ENCODE peak calls at places on chromosomes 2 and 18, in seven cellular contexts. L is IMR-90; S is CD4-positive, alpha-beta T cell; Q is CD8-positive, alpha-beta T cell; O is upper lobe of right lung; X is foreskin keratinocyte; C is A673. H is an unnamed sample.

GRCh38 chr2:66477125-66477842 is 42.4 kb downstream of the MEIS1 start:
- DNase-seq in L (peak; percentile 60), S (no peak), X (no peak), Q (no peak), C (peak; percentile 82), O (no peak), H (no peak)

GRCh38 chr2:222854773-222855700 is 5.8 kb upstream of the ACSL3 start:
- DNase-seq in L (no peak), S (no peak), C (no peak), Q (no peak), X (no peak), O (no peak), H (no peak)

GRCh38 chr2:144774786-144775185 is 254.9 kb upstream of the ZEB2 start:
- DNase-seq in Q (no peak), L (no peak), X (no peak), C (no peak), O (no peak), S (no peak), H (no peak)

GRCh38 chr2:112880696-112881095 is 30.3 kb upstream of the IL37 start:
- DNase-seq in O (no peak), L (peak; percentile 16), S (no peak), X (no peak), C (no peak), Q (no peak), H (no peak)

GRCh38 chr18:74116628-74117554 is 30.7 kb downstream of the FBXO15 start:
- DNase-seq in S (no peak), X (peak; percentile 32), C (peak; percentile 61), L (peak; percentile 65), O (no peak), Q (no peak), H (no peak)

GRCh38 chr2:62305421-62306176 is 109.7 kb downstream of the B3GNT2 start:
- DNase-seq in O (no peak), X (no peak), Q (peak; percentile 38), L (no peak), S (no peak), C (no peak), H (no peak)

GRCh38 chr18:76610933-76611749 is 116.1 kb upstream of the ZNF516 start:
- DNase-seq in Q (no peak), S (no peak), X (peak; percentile 68), C (no peak), L (peak; percentile 61), O (no peak), H (no peak)

GRCh38 chr2:232239956-232240681 is 138.4 kb upstream of the ALPP start:
- DNase-seq in S (no peak), Q (no peak), C (no peak), O (no peak), L (peak; percentile 27), X (peak; percentile 92), H (peak; percentile 63)

GRCh38 chr2:108139521-108139920 is 100.2 kb upstream of the SULT1C3 start:
- DNase-seq in Q (no peak), O (no peak), L (peak; percentile 13), X (peak; percentile 44), C (peak; percentile 26), S (no peak), H (no peak)

GRCh38 chr2:72765997-72766609 is 59.7 kb downstream of the EXOC6B start:
- DNase-seq in S (no peak), Q (no peak), O (no peak), C (no peak), X (peak; percentile 94), L (no peak), H (peak; percentile 40)

GRCh38 chr2:69088471-69088870 is 75.5 kb downstream of the ANTXR1 start:
- DNase-seq in Q (no peak), C (no peak), X (no peak), O (no peak), L (peak; percentile 34), S (no peak), H (no peak)

GRCh38 chr2:48144777-48145176 is 238.5 kb upstream of the FBXO11 start:
- DNase-seq in S (no peak), Q (no peak), C (peak; percentile 3), L (no peak), X (peak; percentile 3), O (no peak), H (no peak)

GRCh38 chr2:163348843-163349395 is 386.9 kb downstream of the FIGN start:
- DNase-seq in S (no peak), C (peak; percentile 34), Q (no peak), O (no peak), L (peak; percentile 80), X (peak; percentile 38), H (no peak)

GRCh38 chr2:106695919-106696318 is 190.0 kb downstream of the ST6GAL2 start:
- DNase-seq in O (no peak), X (no peak), S (no peak), Q (no peak), C (no peak), L (no peak), H (no peak)

GRCh38 chr2:207772081-207772843 is 2.6 kb upstream of the FZD5 start:
- DNase-seq in Q (no peak), O (no peak), L (no peak), S (no peak), C (peak; percentile 45), X (no peak), H (no peak)

GRCh38 chr18:14577971-14578370 is 34.6 kb upstream of the POTEC start:
- DNase-seq in X (no peak), O (no peak), C (no peak), L (no peak), Q (no peak), S (no peak), H (no peak)

GRCh38 chr2:205684871-205685313 is 2.6 kb downstream of the NRP2 start:
- DNase-seq in O (peak; percentile 73), X (no peak), L (peak; percentile 60), C (no peak), Q (no peak), S (no peak), H (no peak)

GRCh38 chr2:163943403-163944356 is 207.9 kb upstream of the FIGN start:
- DNase-seq in Q (no peak), X (peak; percentile 30), C (no peak), L (no peak), O (no peak), S (no peak), H (peak; percentile 18)

GRCh38 chr2:179746982-179747381 is 114.4 kb downstream of the ZNF385B start:
- DNase-seq in X (no peak), C (no peak), Q (no peak), L (peak; percentile 7), O (no peak), S (no peak), H (no peak)

GRCh38 chr2:70472256-70472905 is 81.2 kb downstream of the TGFA start:
- DNase-seq in S (no peak), Q (no peak), C (peak; percentile 52), X (no peak), L (no peak), O (no peak), H (no peak)

DNA sequence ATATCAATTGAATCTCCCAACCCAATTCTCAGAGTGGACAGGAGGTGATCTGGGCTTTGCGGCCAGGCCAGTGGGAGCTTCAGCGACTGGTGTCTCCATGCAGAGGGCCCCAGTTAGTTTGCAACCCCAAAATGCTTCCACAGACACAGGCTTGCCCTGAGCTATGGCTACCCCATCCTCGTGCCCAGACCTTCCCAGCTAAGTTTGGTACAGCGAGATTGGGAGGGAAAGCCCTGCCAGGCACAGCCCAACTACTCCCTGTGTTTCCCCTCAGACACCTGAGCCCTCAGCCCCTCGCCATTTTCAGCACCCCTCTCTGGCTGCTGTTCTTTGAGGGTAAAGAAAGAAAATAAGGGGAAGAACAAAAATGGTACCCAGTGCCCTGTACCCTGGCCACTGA is 142.9 kb downstream of the TNS1 start:
- DNase-seq in X (no peak), O (no peak), S (no peak), C (no peak), L (no peak), Q (no peak), H (no peak)
- H3K27ac ChIP-seq in X (no peak overlapping the region), O (no peak overlapping the region), S (no peak overlapping the region), C (no peak overlapping the region), L (no peak overlapping the region), Q (no peak overlapping the region), H (no peak overlapping the region)

GRCh38 chr2:234683950-234684349 is 187.1 kb upstream of the ARL4C start:
- DNase-seq in Q (no peak), O (no peak), C (no peak), S (no peak), X (no peak), L (no peak), H (no peak)

GRCh38 chr2:234679766-234680687 is 183.1 kb upstream of the ARL4C start:
- DNase-seq in S (no peak), X (peak; percentile 78), Q (no peak), C (no peak), O (no peak), L (peak; percentile 99), H (no peak)

GRCh38 chr2:234680688-234681050 is 183.8 kb upstream of the ARL4C start:
- DNase-seq in X (no peak), O (no peak), Q (no peak), S (no peak), C (no peak), L (no peak), H (no peak)

GRCh38 chr2:234681206-234681605 is 184.3 kb upstream of the ARL4C start:
- DNase-seq in X (no peak), O (no peak), C (no peak), L (no peak), S (no peak), Q (no peak), H (no peak)

GRCh38 chr2:234682492-234683228 is 185.8 kb upstream of the ARL4C start:
- DNase-seq in S (no peak), O (no peak), Q (no peak), L (peak; percentile 49), C (peak; percentile 12), X (peak; percentile 93), H (no peak)
- H3K27ac ChIP-seq in S (no peak overlapping the region), O (no peak overlapping the region), Q (no peak overlapping the region), L (no peak overlapping the region), C (no peak overlapping the region), X (no peak overlapping the region), H (peak overlapping the region; percentile 26)

DNA sequence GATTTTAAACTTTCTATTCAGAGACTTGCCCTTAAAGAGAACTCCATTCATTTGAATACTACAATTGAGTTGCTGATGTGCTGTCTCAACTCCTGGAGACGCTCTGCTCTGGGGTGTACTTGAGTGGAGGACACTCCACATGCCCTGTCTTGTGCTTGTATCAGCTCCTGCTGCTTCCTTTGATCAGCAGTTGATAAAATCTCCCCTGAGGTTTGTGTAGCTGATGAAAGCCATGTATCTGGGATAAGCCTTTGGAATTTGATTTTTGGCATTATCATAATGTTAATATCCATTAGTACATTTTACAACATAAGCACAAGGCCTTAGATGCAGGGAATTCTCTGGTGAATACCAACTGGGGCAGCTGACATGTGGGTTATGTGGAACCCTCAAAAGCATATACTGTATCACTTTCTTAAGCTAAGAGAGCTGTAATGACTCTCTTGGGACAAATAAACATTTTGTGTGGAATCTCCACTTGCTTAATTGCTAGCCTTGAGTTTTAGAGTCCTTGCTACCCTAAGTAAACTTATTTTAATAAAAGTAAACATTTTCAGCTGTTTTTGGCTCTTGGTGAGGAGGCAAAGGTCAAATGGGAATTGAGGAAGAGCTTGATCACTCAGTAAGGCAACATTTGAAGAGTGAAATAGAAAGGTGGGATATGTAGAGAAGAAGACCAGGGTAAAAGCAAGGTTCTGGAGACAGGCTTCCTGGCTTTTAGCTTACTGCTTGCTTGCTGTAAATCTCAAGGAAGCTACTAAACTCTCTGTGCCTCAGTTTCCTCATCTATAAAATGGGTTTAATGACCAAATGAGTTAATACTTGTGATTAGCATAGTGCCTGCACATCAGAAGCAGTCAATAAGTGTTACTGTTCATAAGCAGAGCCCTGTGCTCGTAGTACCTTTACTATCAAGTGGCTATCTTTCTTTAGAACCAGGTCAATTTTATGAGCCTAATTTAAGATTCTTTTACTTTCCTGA is 222.5 kb upstream of the ITGA4 start:
- DNase-seq in O (no peak), L (no peak), C (peak; percentile 33), S (no peak), X (no peak), Q (no peak), H (no peak)
- H3K27ac ChIP-seq in O (no peak overlapping the region), L (no peak overlapping the region), C (no peak overlapping the region), S (no peak overlapping the region), X (no peak overlapping the region), Q (no peak overlapping the region), H (no peak overlapping the region)

GRCh38 chr18:48629730-48630324 is 91.0 kb downstream of the CTIF start:
- DNase-seq in X (peak; percentile 89), S (no peak), O (peak; percentile 10), L (peak; percentile 100), Q (no peak), C (peak; percentile 33), H (peak; percentile 45)
- H3K27ac ChIP-seq in X (peak overlapping the region; percentile 96), S (no peak overlapping the region), O (no peak overlapping the region), L (peak overlapping the region; percentile 57), Q (no peak overlapping the region), C (no peak overlapping the region), H (peak overlapping the region; percentile 93)